ENCODE peak calls at places on chromosomes 1 and 21, in four cellular contexts. O, H, L and I are unnamed samples.

GRCh38 chr1:165549908-165550480 is 6.2 kb downstream of the LRRC52 start:
- DNase-seq in O (no peak), H (no peak), L (no peak), I (no peak)

GRCh38 chr1:232872738-232873137 is 67.5 kb downstream of the MAP10 start:
- DNase-seq in O (no peak), H (no peak), L (no peak), I (no peak)

GRCh38 chr1:162357681-162358266 is 18.9 kb downstream of the SPATA46 start:
- DNase-seq in O (peak), H (peak), L (no peak), I (peak)

GRCh38 chr1:105591681-105592080 is 1464.8 kb upstream of the PRMT6 start:
- DNase-seq in O (peak), H (no peak), L (no peak), I (no peak)

GRCh38 chr1:39657923-39658485 is 13.9 kb downstream of the NT5C1A start:
- DNase-seq in O (peak), H (peak), L (peak), I (peak)

GRCh38 chr1:45299981-45300668 is 26.6 kb upstream of the HPDL start:
- DNase-seq in O (peak), H (peak), L (peak), I (peak)

GRCh38 chr1:181458419-181458818 is 24.9 kb upstream of the CACNA1E start:
- DNase-seq in O (no peak), H (no peak), L (no peak), I (no peak)

GRCh38 chr1:72851597-72851996 is 569.3 kb upstream of the NEGR1 start:
- DNase-seq in O (no peak), H (no peak), L (no peak), I (no peak)

GRCh38 chr1:224922404-224923164 is 6.9 kb upstream of the DNAH14 start:
- DNase-seq in O (peak), H (peak), L (no peak), I (peak)

DNA sequence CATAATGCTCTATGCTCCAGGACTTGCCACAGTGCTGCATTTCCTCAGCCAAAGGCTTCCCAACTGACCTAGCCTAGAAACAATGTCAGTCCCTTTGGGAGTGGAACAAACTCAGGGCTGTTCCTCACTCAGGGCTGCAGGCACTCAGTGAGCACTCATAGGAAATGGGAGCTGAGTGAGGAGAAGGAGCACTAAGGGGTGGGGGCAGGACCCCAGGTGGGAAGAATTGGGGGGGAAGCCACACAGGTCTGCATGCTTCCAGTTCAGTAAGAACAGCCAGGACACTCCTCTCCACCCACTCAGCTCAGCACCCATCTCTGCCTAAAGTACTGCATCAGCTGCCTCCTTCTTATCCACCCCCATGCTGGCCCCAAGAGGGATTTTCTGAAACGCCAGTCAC is 7.3 kb upstream of the SLC5A9 start:
- DNase-seq in O (no peak), H (no peak), L (no peak), I (no peak)
- TF ChIP-seq CTCF in O (no peak), H (no peak), L (no peak), I (no peak)

DNA sequence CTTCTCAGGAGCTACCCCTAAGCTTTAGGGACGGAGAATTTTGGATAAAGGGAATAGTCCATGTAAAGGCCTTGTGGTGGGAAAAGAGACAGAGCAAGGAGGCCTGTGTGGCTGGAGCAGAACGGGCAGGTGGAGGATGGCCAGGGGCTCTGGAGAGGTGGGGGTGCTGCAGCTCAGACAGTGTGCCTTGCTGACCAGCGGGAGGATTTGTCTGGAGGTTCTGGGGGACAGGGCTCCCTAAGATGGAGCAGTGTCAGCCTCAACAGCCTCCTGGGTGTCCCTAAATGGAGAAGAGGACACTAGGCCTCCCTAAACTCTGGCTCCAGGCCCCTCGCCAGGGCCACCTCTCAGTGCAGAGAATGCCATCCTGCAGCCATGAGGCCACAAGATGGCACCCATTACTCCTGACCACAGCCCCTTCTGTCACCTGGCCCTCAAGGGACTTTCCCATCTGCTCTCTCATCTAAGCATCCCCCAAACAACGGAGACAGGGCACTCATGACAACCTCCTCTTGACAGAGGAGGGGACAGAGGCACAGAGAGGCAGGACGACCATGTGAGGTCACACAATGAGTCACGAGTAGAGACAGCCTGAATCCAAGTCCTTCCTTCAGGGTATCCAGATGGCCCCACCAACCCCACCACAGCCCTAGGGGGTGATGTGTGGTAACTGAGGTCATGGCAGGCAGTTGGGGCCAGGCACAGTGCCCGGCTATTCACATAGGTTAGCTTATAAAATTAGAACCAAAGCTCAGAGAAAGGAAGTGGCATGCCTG is 94.7 kb downstream of the DMRTB1 start:
- DNase-seq in O (no peak), H (no peak), L (no peak), I (no peak)
- TF ChIP-seq CTCF in O (no peak), H (no peak), L (no peak), I (no peak)

DNA sequence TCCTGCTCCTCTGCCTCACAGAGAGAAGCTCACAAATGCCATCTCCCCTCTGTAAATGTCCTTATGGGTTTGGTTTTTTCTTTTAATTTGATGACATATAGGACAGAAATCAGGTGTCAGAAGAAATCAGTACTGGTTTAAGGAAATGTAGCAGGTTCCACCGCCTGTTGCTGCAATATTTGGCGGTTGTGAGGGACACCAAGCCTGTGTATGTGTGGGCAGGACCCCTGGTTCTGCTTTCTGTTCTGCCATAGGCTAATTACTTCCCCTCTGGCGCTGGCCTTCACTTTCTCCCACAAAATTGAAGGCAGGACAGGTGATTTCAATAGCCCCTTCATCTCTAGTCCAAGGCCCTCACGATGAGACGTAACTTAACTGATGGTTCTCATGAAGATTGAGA is 69.2 kb downstream of the PRDM2 start:
- DNase-seq in O (no peak), H (no peak), L (no peak), I (no peak)
- TF ChIP-seq CTCF in O (no peak), H (no peak), L (no peak), I (no peak)

DNA sequence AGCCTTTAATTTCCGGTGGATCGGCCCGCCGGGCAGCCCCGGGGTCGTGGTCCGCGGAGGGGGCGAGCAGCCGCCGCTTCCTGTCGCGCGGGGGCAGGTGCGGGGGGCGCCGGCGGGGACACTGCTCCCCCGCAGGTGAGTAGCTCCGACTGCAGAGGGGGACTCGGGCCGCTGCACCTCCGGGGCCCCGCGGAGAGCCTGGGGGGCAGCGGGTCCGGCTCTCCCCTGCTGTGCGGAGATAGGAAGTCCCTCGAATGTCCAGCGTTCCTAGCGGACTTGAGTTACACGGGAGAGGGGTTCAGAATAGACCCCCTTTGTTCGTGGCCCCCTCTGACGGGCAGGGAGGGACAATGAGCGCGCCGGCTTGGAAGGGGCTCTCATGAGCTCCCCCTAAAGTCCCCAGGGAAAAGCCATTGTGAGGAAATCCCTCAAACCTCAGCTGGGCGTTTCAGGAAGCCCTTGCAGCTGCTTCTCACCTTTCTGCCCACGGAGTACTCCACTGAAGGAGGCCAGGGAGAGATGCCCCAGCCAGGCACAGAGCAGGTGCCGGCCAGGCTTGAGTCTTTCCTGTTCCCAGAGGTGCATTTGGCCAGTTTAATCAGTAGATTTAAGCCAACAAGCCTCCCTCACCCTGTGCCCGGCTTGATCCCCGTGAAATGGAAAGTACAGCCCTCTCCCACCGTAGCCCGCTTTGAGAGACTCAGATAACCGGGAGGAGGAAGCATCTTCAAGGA is 925 bp downstream of the PDE9A start:
- DNase-seq in O (no peak), H (peak), L (peak), I (no peak)
- TF ChIP-seq CTCF in O (no peak), H (no peak), L (peak), I (no peak)